ENCODE peak calls at places on chromosomes 2 and 18, in five cellular contexts. E is sigmoid colon, Q is spleen, P is cardiac muscle cell, Y is fibroblast of mammary gland. W is an unnamed sample.

GRCh38 chr18:34492652-34493051 is 217.4 kb upstream of the DTNA start:
- DNase-seq in E (no peak), Y (no peak), P (no peak), Q (no peak), W (no peak)

GRCh38 chr2:239065962-239066361 is 218.1 kb downstream of the TWIST2 start:
- DNase-seq in Q (peak; percentile 57), P (no peak), Y (no peak), E (no peak), W (no peak)

GRCh38 chr2:61645911-61646310 is 107.8 kb upstream of the XPO1 start:
- DNase-seq in Y (peak; percentile 95), E (no peak), P (peak; percentile 50), Q (no peak), W (no peak)

GRCh38 chr2:96207073-96207777 is 1.4 kb downstream of the STARD7 start:
- DNase-seq in P (no peak), E (no peak), Y (peak; percentile 42), Q (no peak), W (no peak)

GRCh38 chr2:107354143-107354542 is 468.2 kb upstream of the ST6GAL2 start:
- DNase-seq in P (no peak), Q (no peak), E (no peak), Y (no peak), W (no peak)

GRCh38 chr2:205166749-205167148 is 515.6 kb upstream of the NRP2 start:
- DNase-seq in Y (peak; percentile 70), Q (no peak), E (no peak), P (peak; percentile 44), W (no peak)

GRCh38 chr18:50093366-50093765 is 101.6 kb downstream of the MYO5B start:
- DNase-seq in Y (no peak), Q (no peak), P (no peak), E (no peak), W (no peak)

GRCh38 chr2:18630101-18630500 is 40.7 kb upstream of the NT5C1B start:
- DNase-seq in Y (peak; percentile 57), E (no peak), Q (no peak), P (peak; percentile 63), W (no peak)

GRCh38 chr18:46588971-46589660 is 67.9 kb downstream of the LOXHD1 start:
- DNase-seq in Y (no peak), E (no peak), P (no peak), Q (no peak), W (no peak)

GRCh38 chr2:234559609-234560008 is 62.7 kb upstream of the ARL4C start:
- DNase-seq in Q (no peak), P (no peak), E (no peak), Y (no peak), W (no peak)

GRCh38 chr2:196586511-196586991 is 53.0 kb upstream of the CCDC150 start:
- DNase-seq in E (no peak), Q (no peak), P (peak; percentile 67), Y (peak; percentile 87), W (no peak)

GRCh38 chr2:157936464-157936863 is 60.3 kb upstream of the ACVR1 start:
- DNase-seq in E (no peak), P (no peak), Y (no peak), Q (no peak), W (no peak)

GRCh38 chr18:56286775-56287174 is 351.6 kb downstream of the TXNL1 start:
- DNase-seq in P (peak; percentile 73), Y (peak; percentile 86), Q (no peak), E (no peak), W (no peak)

GRCh38 chr2:230874456-230874855 is 9.7 kb downstream of the ITM2C start:
- DNase-seq in Y (no peak), P (no peak), E (peak; percentile 53), Q (peak; percentile 78), W (peak; percentile 10)

GRCh38 chr18:61034581-61034980 is 298.6 kb upstream of the CDH20 start:
- DNase-seq in E (no peak), P (no peak), Y (no peak), Q (no peak), W (no peak)

GRCh38 chr2:37084797-37085196 is 479 bp downstream of the GPATCH11 start:
- DNase-seq in Y (no peak), E (no peak), P (no peak), Q (no peak), W (no peak)

GRCh38 chr2:154952346-154953010 is 254.0 kb downstream of the KCNJ3 start:
- DNase-seq in P (no peak), E (no peak), Q (no peak), Y (no peak), W (no peak)

GRCh38 chr2:80567991-80568390 is 263.4 kb upstream of the LRRTM1 start:
- DNase-seq in P (no peak), Y (no peak), Q (no peak), E (no peak), W (no peak)

GRCh38 chr2:8547284-8548064 is 134.4 kb upstream of the ID2 start:
- DNase-seq in Q (peak; percentile 63), E (peak; percentile 60), P (no peak), Y (no peak), W (no peak)

GRCh38 chr2:56715670-56716069 is 531.9 kb downstream of the CCDC85A start:
- DNase-seq in P (no peak), E (no peak), Y (no peak), Q (no peak), W (no peak)

GRCh38 chr2:20050104-20050711 is 1.2 kb downstream of the LAPTM4A start:
- DNase-seq in P (peak; percentile 62), Y (peak; percentile 92), E (no peak), Q (no peak), W (peak; percentile 35)

GRCh38 chr18:3269241-3269640 is 7.3 kb downstream of the MYL12B start:
- DNase-seq in E (no peak), Y (peak; percentile 62), Q (no peak), P (no peak), W (no peak)
- TF ChIP-seq CTCF in E (no peak), Y (no peak), Q (no peak), P (no peak), W (no peak)

GRCh38 chr2:69205491-69205890 is 181.5 kb downstream of the GFPT1 start:
- DNase-seq in E (no peak), Y (no peak), P (no peak), Q (no peak), W (no peak)

GRCh38 chr2:69211111-69211510 is 175.9 kb downstream of the GFPT1 start:
- DNase-seq in E (no peak), Q (no peak), P (no peak), Y (peak; percentile 25), W (no peak)

GRCh38 chr2:69210386-69210785 is 176.6 kb downstream of the GFPT1 start:
- DNase-seq in Y (peak; percentile 47), E (no peak), P (no peak), Q (no peak), W (no peak)

GRCh38 chr2:69209482-69209881 is 177.5 kb downstream of the GFPT1 start:
- DNase-seq in E (no peak), P (no peak), Y (no peak), Q (no peak), W (no peak)

DNA sequence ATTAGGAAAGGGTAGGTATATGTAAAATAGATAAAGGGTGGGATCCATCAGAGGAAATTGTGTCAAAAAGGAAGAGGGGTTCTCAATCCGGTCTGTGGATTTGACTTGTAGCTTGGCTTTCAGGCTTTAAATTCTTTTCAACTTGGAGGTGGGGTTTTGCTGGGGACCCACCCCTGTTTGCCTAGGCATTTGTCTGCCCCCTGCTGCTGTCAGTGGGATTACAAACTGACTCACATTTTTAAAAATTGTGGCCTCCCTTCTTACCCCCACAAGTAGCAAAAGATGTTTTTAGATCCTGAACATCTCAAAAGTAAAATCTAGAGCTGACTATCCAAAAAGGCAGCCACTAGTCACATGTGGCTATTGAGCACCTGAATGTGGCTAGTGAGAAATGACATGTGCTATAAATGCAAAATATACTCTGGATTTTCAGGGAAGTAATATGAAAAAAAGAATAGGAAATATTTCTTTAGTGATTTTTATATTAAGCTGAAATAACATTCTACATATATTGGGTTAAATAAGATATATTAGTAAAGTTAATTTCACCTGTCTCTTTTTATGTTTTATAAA is 178.9 kb downstream of the GFPT1 start:
- DNase-seq in Y (peak; percentile 24), P (peak; percentile 21), Q (no peak), E (no peak), W (no peak)
- TF ChIP-seq CTCF in Y (peak; percentile 29), P (peak; percentile 27), Q (no peak), E (no peak), W (no peak)

DNA sequence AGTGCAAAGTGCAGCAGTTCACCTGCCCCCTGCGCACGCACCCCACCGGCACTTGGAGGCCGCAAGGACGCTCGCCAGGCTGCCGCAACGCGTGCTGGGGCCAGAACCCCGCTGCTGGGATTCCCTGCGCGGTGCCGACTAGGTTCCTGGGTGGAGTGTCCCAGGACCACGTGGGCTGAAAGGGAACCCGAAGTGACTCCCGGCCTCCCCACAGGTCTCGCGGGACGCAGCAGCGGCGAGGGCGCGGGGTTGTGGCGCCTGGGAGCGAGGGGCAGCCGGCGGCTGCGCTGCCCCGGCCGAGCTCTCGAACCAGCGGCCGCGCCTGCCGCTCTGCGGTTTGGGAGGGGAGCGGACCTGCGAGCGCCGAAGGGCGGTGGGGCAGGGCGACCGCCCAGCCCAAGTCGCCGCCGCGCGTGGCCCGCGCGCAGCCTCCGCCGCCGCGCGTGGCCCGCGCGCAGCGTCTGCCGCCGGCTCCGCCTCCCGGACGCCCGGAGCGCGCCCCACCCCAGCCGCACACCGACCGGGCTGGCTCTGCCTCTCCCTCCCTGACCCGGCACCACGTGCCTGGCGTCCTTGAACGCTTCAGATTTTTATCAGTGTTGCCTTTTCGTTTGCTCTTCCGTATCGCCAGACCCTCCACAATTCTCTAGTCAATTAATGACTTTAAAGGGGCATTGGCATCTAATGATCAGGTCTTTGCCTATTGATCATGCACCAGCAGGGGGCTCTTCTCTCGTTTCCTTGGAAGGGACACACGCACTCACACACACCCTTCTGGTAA is at the start of gene FTCDNL1:
- DNase-seq in Q (peak; percentile 94), P (peak; percentile 36), E (peak; percentile 79), Y (peak; percentile 42), W (peak; percentile 23)
- TF ChIP-seq CTCF in Q (peak; percentile 49), P (peak; percentile 64), E (peak; percentile 41), Y (peak; percentile 75), W (no peak)

GRCh38 chr2:39664898-39665591 is 672 bp upstream of the TMEM178A start:
- DNase-seq in P (no peak), Y (no peak), E (no peak), Q (no peak), W (no peak)

GRCh38 chr2:39661771-39662325 is 3.9 kb upstream of the TMEM178A start:
- DNase-seq in Y (no peak), E (no peak), Q (no peak), P (no peak), W (no peak)

GRCh38 chr2:39665811-39666488 is at the start of gene TMEM178A:
- DNase-seq in Q (peak; percentile 73), Y (no peak), E (no peak), P (peak; percentile 10), W (no peak)

GRCh38 chr2:39664478-39664877 is 1.2 kb upstream of the TMEM178A start:
- DNase-seq in Y (no peak), Q (no peak), E (no peak), P (no peak), W (no peak)

DNA sequence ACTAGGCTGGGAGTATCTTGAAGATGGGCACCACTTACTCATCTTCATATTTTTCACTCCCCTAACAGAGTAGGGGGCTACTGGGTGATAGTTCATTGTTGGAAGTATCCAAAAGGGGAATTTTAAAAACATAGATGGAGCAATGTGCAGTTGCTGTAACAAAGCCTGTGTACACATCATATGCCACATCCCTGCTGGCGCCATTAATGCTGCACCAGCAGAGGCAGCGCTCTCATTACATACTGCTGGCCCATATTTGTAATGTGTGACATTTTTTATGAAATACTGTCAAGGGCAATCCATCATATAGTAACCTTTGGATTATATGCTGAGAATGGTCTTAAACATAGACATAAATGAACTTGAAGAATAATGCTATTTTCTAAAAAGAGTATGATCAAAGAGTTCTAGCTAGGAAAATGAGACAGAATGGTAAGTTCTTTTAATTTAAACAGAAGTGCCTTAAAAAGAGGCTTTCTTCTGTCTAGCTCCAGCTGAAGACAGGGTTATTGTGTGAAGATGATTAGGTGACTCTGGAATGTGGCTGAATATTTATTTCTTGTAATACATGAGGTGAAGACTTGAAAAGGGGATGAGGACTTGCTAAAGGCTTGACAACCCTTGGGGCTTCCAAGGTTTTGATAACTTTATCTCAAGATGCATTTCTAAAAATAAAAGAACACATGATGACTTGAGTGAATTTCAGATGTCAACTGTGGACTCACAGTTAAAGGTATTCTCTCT is 2.4 kb upstream of the TMEM178A start:
- DNase-seq in P (no peak), Q (no peak), E (no peak), Y (no peak), W (no peak)
- TF ChIP-seq CTCF in P (no peak), Q (no peak), E (no peak), Y (no peak), W (no peak)